ENCODE peak calls at places on chromosomes 12 and 14, in seven cellular contexts. S is CD8-positive, alpha-beta memory T cell; C is cardiac muscle cell; B is right atrium auricular region; Z is neuronal stem cell; H is fibroblast of lung; U is psoas muscle. V is an unnamed sample.

GRCh38 chr12:52346596-52346995 is 20.7 kb downstream of the KRT85 start:
- DNase-seq in H (no peak), B (no peak), Z (no peak), S (no peak), C (no peak), U (no peak), V (no peak)

GRCh38 chr14:81363746-81364400 is 36.3 kb downstream of the STON2 start:
- DNase-seq in H (peak), B (no peak), C (no peak), U (no peak), Z (no peak), S (no peak), V (no peak)

GRCh38 chr12:56766535-56766934 is 3.4 kb downstream of the HSD17B6 start:
- DNase-seq in H (no peak), C (no peak), B (no peak), Z (no peak), S (no peak), U (no peak), V (no peak)

GRCh38 chr12:50314629-50315312 is 31.5 kb upstream of the LIMA1 start:
- DNase-seq in S (no peak), H (peak), Z (peak), U (no peak), C (peak), B (no peak), V (no peak)

GRCh38 chr14:51972566-51972965 is 16.8 kb upstream of the RTRAF start:
- DNase-seq in U (no peak), S (no peak), Z (no peak), H (no peak), C (no peak), B (no peak), V (no peak)

GRCh38 chr12:79911889-79912656 is 22.8 kb downstream of the PPP1R12A start:
- DNase-seq in U (no peak), Z (no peak), C (no peak), B (no peak), S (no peak), H (no peak), V (no peak)

GRCh38 chr14:85319998-85320397 is 209.9 kb upstream of the FLRT2 start:
- DNase-seq in H (peak), Z (no peak), S (no peak), C (no peak), U (no peak), B (no peak), V (peak)

GRCh38 chr12:52655720-52656124 is 3.7 kb upstream of the KRT2 start:
- DNase-seq in H (no peak), B (peak), S (no peak), C (no peak), U (no peak), Z (no peak), V (no peak)

GRCh38 chr12:12400793-12401192 is 43.9 kb downstream of the BORCS5 start:
- DNase-seq in U (no peak), Z (no peak), S (no peak), H (no peak), B (no peak), C (no peak), V (no peak)

GRCh38 chr12:12399161-12399560 is 42.3 kb downstream of the BORCS5 start:
- DNase-seq in C (no peak), H (no peak), B (no peak), S (no peak), Z (no peak), U (no peak), V (no peak)

GRCh38 chr12:12397184-12397583 is 40.3 kb downstream of the BORCS5 start:
- DNase-seq in C (no peak), S (no peak), Z (no peak), U (no peak), H (no peak), B (no peak), V (no peak)

GRCh38 chr12:12398026-12398859 is 41.4 kb downstream of the BORCS5 start:
- DNase-seq in C (no peak), H (peak), U (peak), Z (no peak), S (no peak), B (peak), V (peak)

DNA sequence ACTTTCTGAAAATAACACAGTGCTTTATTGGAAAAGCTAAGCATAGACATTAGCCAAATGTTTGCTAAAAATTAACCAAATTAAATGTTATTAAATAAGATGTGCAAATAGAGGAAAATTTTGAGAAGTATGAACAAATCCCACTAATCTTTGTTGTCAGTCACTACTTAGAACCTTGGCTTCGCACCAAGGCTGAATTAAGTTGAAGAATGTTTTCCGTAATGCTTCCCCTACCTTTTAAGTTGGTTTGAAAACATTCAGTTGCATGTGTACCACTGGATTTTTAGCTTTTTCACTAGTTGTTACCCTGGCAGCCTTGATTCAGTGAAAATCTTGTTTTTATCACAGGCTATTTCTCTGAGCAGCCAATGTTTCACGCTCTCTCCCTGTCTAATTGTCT is 43.0 kb downstream of the BORCS5 start:
- DNase-seq in C (no peak), S (no peak), U (no peak), Z (no peak), B (no peak), H (no peak), V (no peak)
- H3K27ac ChIP-seq in C (no peak), S (no peak), U (no peak), Z (no peak), B (no peak), H (no peak), V (no peak)

DNA sequence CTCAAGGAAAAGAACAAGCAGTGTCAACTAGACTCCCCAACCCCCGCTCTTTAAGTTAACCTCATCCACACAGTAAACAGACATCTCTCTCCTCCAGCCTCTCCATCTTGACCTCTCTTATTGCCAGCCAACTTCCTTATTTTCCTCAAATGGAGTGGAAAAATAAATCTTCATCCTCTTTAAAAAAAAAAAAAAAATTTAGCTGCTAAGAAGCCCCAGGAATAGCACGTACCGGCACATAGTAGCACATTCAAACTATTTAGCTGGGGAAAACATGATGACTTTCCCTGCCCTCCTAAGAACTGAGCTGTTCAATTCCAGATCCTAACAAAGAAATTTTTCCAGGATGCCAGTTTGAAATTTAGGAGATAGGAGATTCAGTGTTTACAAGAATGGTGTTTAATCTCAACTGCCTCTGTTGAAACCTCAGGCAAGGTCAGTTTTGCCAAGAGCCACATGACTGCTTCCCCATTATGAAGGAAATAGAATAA is 90.8 kb downstream of the EPS8 start:
- DNase-seq in B (no peak), C (no peak), U (no peak), S (no peak), Z (no peak), H (no peak), V (no peak)
- H3K27ac ChIP-seq in B (peak), C (no peak), U (no peak), S (no peak), Z (no peak), H (no peak), V (no peak)

DNA sequence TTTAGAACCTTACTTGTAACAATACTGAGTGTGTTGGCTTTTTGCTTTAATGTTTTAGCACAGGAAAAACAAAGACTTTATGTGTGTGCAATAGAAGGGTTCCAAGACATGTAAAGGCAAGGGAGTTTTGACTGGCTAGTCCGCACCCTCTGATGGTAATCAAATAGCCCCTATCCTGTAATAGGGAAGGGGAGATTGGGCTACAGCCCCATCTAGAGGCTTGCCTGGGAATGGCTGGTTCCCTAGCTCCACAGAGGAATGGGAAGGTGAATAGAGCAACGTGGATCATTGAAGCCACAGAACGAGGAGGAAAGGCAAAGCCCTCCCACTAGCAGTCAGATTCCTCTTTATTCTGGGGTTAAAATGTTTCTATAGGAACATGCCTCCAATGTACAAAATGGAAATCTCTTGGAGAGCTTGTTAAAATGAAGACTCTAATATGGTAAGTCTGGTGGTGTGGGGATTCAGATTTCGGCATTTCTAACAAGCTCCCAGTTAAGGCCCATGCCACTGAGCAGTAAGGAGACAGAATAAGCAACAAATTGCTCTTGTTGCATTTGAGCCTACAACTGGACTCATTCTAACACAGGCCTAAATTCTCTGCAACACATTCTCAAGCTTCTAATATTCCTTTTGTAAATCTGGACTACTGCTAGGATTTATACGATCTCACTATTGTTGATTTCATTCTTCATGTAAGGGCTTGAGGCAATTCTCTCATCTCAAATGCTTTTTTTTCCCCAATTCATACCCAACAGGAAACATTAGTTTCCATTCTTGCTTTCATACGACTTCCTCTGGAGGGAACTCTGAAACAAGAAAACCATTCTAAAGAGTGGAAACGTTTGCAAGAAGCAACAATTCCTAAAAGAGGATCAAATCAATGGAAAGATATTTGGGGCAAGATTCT is 57.1 kb downstream of the NIN start:
- DNase-seq in B (no peak), C (peak), Z (peak), S (no peak), H (peak), U (peak), V (peak)
- H3K27ac ChIP-seq in B (no peak), C (no peak), Z (no peak), S (no peak), H (no peak), U (peak), V (no peak)

DNA sequence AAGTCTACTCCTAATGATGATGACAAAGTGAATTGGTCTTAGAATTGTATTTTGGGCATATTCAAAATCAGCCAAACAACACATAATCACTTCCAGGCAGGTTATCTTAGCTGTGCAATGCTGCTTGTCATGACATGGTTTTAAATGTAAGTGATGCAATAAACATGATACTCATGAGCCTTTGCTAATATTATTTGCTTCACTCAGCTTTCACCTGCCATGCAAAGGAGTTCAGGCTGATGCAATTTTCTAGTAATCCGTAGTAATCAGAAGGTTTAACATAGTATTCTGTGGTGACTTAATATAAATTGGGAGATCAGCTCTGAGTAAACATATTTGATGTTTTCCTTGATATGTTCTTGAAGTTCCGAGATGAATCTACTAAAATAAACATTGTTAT is 29.1 kb downstream of the TMEM260 start:
- DNase-seq in S (no peak), U (no peak), H (peak), B (no peak), Z (no peak), C (no peak), V (no peak)
- H3K27ac ChIP-seq in S (no peak), U (no peak), H (no peak), B (no peak), Z (no peak), C (no peak), V (peak)

V was measured in epithelial cell of prostate.